ENCODE peak calls at places on chromosomes 1 and 21, in eight cellular contexts. One of them, this sample, is unnamed.

GRCh38 chr1:179938752-179939151 is 15.9 kb upstream of the CEP350 start:
- DNase-seq in brain microvascular endothelial cell: no peak
- DNase-seq in transverse colon: no peak
- DNase-seq in A172: no peak
- DNase-seq in iris pigment epithelial cell: peak; percentile 79
- DNase-seq in B cell: no peak
- DNase-seq in stimulated activated CD8-positive, alpha-beta memory T cell treated with anti-CD3 and anti-CD28 coated beads, Interleukin-15, amount 100 ng/mL, for 48 hours: no peak
- DNase-seq in nucleus accumbens: no peak
- DNase-seq in this sample: no peak

GRCh38 chr1:159944623-159945455 is 574 bp downstream of the IGSF9 start:
- DNase-seq in brain microvascular endothelial cell: no peak
- DNase-seq in transverse colon: no peak
- DNase-seq in A172: no peak
- DNase-seq in iris pigment epithelial cell: no peak
- DNase-seq in B cell: peak; percentile 8
- DNase-seq in stimulated activated CD8-positive, alpha-beta memory T cell treated with anti-CD3 and anti-CD28 coated beads, Interleukin-15, amount 100 ng/mL, for 48 hours: no peak
- DNase-seq in nucleus accumbens: no peak
- DNase-seq in this sample: no peak

GRCh38 chr1:39152923-39153322 is 51.6 kb upstream of the MACF1 start:
- DNase-seq in brain microvascular endothelial cell: no peak
- DNase-seq in transverse colon: no peak
- DNase-seq in A172: no peak
- DNase-seq in iris pigment epithelial cell: no peak
- DNase-seq in B cell: no peak
- DNase-seq in stimulated activated CD8-positive, alpha-beta memory T cell treated with anti-CD3 and anti-CD28 coated beads, Interleukin-15, amount 100 ng/mL, for 48 hours: no peak
- DNase-seq in nucleus accumbens: no peak
- DNase-seq in this sample: no peak

GRCh38 chr1:115976900-115977480 is 677 bp downstream of the SLC22A15 start:
- DNase-seq in brain microvascular endothelial cell: no peak
- DNase-seq in transverse colon: no peak
- DNase-seq in A172: no peak
- DNase-seq in iris pigment epithelial cell: peak; percentile 18
- DNase-seq in B cell: no peak
- DNase-seq in stimulated activated CD8-positive, alpha-beta memory T cell treated with anti-CD3 and anti-CD28 coated beads, Interleukin-15, amount 100 ng/mL, for 48 hours: no peak
- DNase-seq in nucleus accumbens: peak; percentile 62
- DNase-seq in this sample: no peak

GRCh38 chr1:99943238-99943794 is 26.5 kb upstream of the SLC35A3 start:
- DNase-seq in brain microvascular endothelial cell: peak; percentile 23
- DNase-seq in transverse colon: no peak
- DNase-seq in A172: peak; percentile 11
- DNase-seq in iris pigment epithelial cell: peak; percentile 67
- DNase-seq in B cell: no peak
- DNase-seq in stimulated activated CD8-positive, alpha-beta memory T cell treated with anti-CD3 and anti-CD28 coated beads, Interleukin-15, amount 100 ng/mL, for 48 hours: no peak
- DNase-seq in nucleus accumbens: no peak
- DNase-seq in this sample: no peak

GRCh38 chr1:228445867-228446584 is 29.4 kb upstream of the TRIM17 start:
- DNase-seq in brain microvascular endothelial cell: peak; percentile 44
- DNase-seq in transverse colon: no peak
- DNase-seq in A172: no peak
- DNase-seq in iris pigment epithelial cell: peak; percentile 66
- DNase-seq in B cell: peak; percentile 28
- DNase-seq in stimulated activated CD8-positive, alpha-beta memory T cell treated with anti-CD3 and anti-CD28 coated beads, Interleukin-15, amount 100 ng/mL, for 48 hours: peak; percentile 10
- DNase-seq in nucleus accumbens: peak; percentile 67
- DNase-seq in this sample: no peak

GRCh38 chr1:55015123-55015522 is 16.4 kb downstream of the BSND start:
- DNase-seq in brain microvascular endothelial cell: no peak
- DNase-seq in transverse colon: no peak
- DNase-seq in A172: no peak
- DNase-seq in iris pigment epithelial cell: no peak
- DNase-seq in B cell: no peak
- DNase-seq in stimulated activated CD8-positive, alpha-beta memory T cell treated with anti-CD3 and anti-CD28 coated beads, Interleukin-15, amount 100 ng/mL, for 48 hours: no peak
- DNase-seq in nucleus accumbens: no peak
- DNase-seq in this sample: no peak

GRCh38 chr21:45420623-45421041 is 15.7 kb downstream of the COL18A1 start:
- DNase-seq in brain microvascular endothelial cell: no peak
- DNase-seq in transverse colon: no peak
- DNase-seq in A172: peak; percentile 64
- DNase-seq in iris pigment epithelial cell: no peak
- DNase-seq in B cell: no peak
- DNase-seq in stimulated activated CD8-positive, alpha-beta memory T cell treated with anti-CD3 and anti-CD28 coated beads, Interleukin-15, amount 100 ng/mL, for 48 hours: no peak
- DNase-seq in nucleus accumbens: no peak
- DNase-seq in this sample: no peak

GRCh38 chr1:212515329-212515760 is 82.6 kb downstream of the NENF start:
- DNase-seq in brain microvascular endothelial cell: no peak
- DNase-seq in transverse colon: no peak
- DNase-seq in A172: no peak
- DNase-seq in iris pigment epithelial cell: no peak
- DNase-seq in B cell: no peak
- DNase-seq in stimulated activated CD8-positive, alpha-beta memory T cell treated with anti-CD3 and anti-CD28 coated beads, Interleukin-15, amount 100 ng/mL, for 48 hours: no peak
- DNase-seq in nucleus accumbens: no peak
- DNase-seq in this sample: no peak

GRCh38 chr1:183838221-183838620 is 33.3 kb downstream of the RGL1 start:
- DNase-seq in brain microvascular endothelial cell: no peak
- DNase-seq in transverse colon: no peak
- DNase-seq in A172: no peak
- DNase-seq in iris pigment epithelial cell: no peak
- DNase-seq in B cell: no peak
- DNase-seq in stimulated activated CD8-positive, alpha-beta memory T cell treated with anti-CD3 and anti-CD28 coated beads, Interleukin-15, amount 100 ng/mL, for 48 hours: no peak
- DNase-seq in nucleus accumbens: no peak
- DNase-seq in this sample: no peak

GRCh38 chr1:109350650-109351049 is 43.8 kb upstream of the MYBPHL start:
- DNase-seq in brain microvascular endothelial cell: no peak
- DNase-seq in transverse colon: no peak
- DNase-seq in A172: no peak
- DNase-seq in iris pigment epithelial cell: no peak
- DNase-seq in B cell: no peak
- DNase-seq in stimulated activated CD8-positive, alpha-beta memory T cell treated with anti-CD3 and anti-CD28 coated beads, Interleukin-15, amount 100 ng/mL, for 48 hours: no peak
- DNase-seq in nucleus accumbens: no peak
- DNase-seq in this sample: no peak

This sample was measured in left colon.